ENCODE peak calls at places on chromosomes 3 and 15, in ten cellular contexts. One of them, this sample, is unnamed.

GRCh38 chr3:113354307-113354706 is 87.0 kb downstream of the CFAP44 start:
- DNase-seq in GDM1: no peak
- DNase-seq in T follicular helper cell: no peak
- DNase-seq in stimulated activated CD4-positive, alpha-beta T cell treated with anti-CD3 and anti-CD28 coated beads, Interleukin-1b, Interleukin-23, amount 100 ng/mL, for 24 hours: no peak
- DNase-seq in hypothalamus: no peak
- DNase-seq in gastrocnemius medialis: no peak
- DNase-seq in SK-N-SH: no peak
- DNase-seq in AG10803: peak; percentile 15
- DNase-seq in cardiac fibroblast: no peak
- DNase-seq in pancreas: no peak
- DNase-seq in this sample: no peak

GRCh38 chr15:96802870-96803269 is 472.4 kb downstream of the NR2F2 start:
- DNase-seq in stimulated activated CD4-positive, alpha-beta T cell treated with anti-CD3 and anti-CD28 coated beads, Interleukin-1b, Interleukin-23, amount 100 ng/mL, for 24 hours: no peak
- DNase-seq in gastrocnemius medialis: no peak
- DNase-seq in T follicular helper cell: no peak
- DNase-seq in pancreas: no peak
- DNase-seq in cardiac fibroblast: no peak
- DNase-seq in GDM1: no peak
- DNase-seq in hypothalamus: no peak
- DNase-seq in AG10803: no peak
- DNase-seq in SK-N-SH: no peak
- DNase-seq in this sample: no peak

GRCh38 chr3:28590851-28591250 is 242.2 kb upstream of the AZI2 start:
- DNase-seq in T follicular helper cell: no peak
- DNase-seq in gastrocnemius medialis: no peak
- DNase-seq in pancreas: no peak
- DNase-seq in hypothalamus: no peak
- DNase-seq in cardiac fibroblast: no peak
- DNase-seq in SK-N-SH: peak; percentile 37
- DNase-seq in AG10803: no peak
- DNase-seq in stimulated activated CD4-positive, alpha-beta T cell treated with anti-CD3 and anti-CD28 coated beads, Interleukin-1b, Interleukin-23, amount 100 ng/mL, for 24 hours: no peak
- DNase-seq in GDM1: no peak
- DNase-seq in this sample: no peak

GRCh38 chr15:31344824-31345605 is 18.4 kb downstream of the KLF13 start:
- DNase-seq in cardiac fibroblast: no peak
- DNase-seq in GDM1: no peak
- DNase-seq in hypothalamus: no peak
- DNase-seq in T follicular helper cell: no peak
- DNase-seq in pancreas: no peak
- DNase-seq in stimulated activated CD4-positive, alpha-beta T cell treated with anti-CD3 and anti-CD28 coated beads, Interleukin-1b, Interleukin-23, amount 100 ng/mL, for 24 hours: no peak
- DNase-seq in AG10803: peak; percentile 35
- DNase-seq in gastrocnemius medialis: peak; percentile 94
- DNase-seq in SK-N-SH: peak; percentile 50
- DNase-seq in this sample: no peak

GRCh38 chr3:126519506-126520455 is 2.2 kb upstream of the UROC1 start:
- DNase-seq in pancreas: no peak
- DNase-seq in stimulated activated CD4-positive, alpha-beta T cell treated with anti-CD3 and anti-CD28 coated beads, Interleukin-1b, Interleukin-23, amount 100 ng/mL, for 24 hours: no peak
- DNase-seq in GDM1: no peak
- DNase-seq in gastrocnemius medialis: no peak
- DNase-seq in hypothalamus: no peak
- DNase-seq in cardiac fibroblast: no peak
- DNase-seq in SK-N-SH: no peak
- DNase-seq in AG10803: no peak
- DNase-seq in T follicular helper cell: no peak
- DNase-seq in this sample: no peak

GRCh38 chr3:86982883-86983282 is 8.1 kb downstream of the VGLL3 start:
- DNase-seq in AG10803: peak; percentile 97
- DNase-seq in stimulated activated CD4-positive, alpha-beta T cell treated with anti-CD3 and anti-CD28 coated beads, Interleukin-1b, Interleukin-23, amount 100 ng/mL, for 24 hours: no peak
- DNase-seq in pancreas: no peak
- DNase-seq in cardiac fibroblast: peak; percentile 94
- DNase-seq in gastrocnemius medialis: peak; percentile 22
- DNase-seq in SK-N-SH: no peak
- DNase-seq in GDM1: no peak
- DNase-seq in hypothalamus: no peak
- DNase-seq in T follicular helper cell: no peak
- DNase-seq in this sample: no peak

GRCh38 chr3:173730391-173730790 is 332.8 kb downstream of the NLGN1 start:
- DNase-seq in pancreas: no peak
- DNase-seq in T follicular helper cell: no peak
- DNase-seq in cardiac fibroblast: peak; percentile 31
- DNase-seq in hypothalamus: no peak
- DNase-seq in GDM1: no peak
- DNase-seq in SK-N-SH: no peak
- DNase-seq in stimulated activated CD4-positive, alpha-beta T cell treated with anti-CD3 and anti-CD28 coated beads, Interleukin-1b, Interleukin-23, amount 100 ng/mL, for 24 hours: no peak
- DNase-seq in AG10803: peak; percentile 44
- DNase-seq in gastrocnemius medialis: no peak
- DNase-seq in this sample: no peak

GRCh38 chr3:15284121-15284889 is 48.1 kb downstream of the SH3BP5 start:
- DNase-seq in SK-N-SH: no peak
- DNase-seq in hypothalamus: no peak
- DNase-seq in stimulated activated CD4-positive, alpha-beta T cell treated with anti-CD3 and anti-CD28 coated beads, Interleukin-1b, Interleukin-23, amount 100 ng/mL, for 24 hours: no peak
- DNase-seq in gastrocnemius medialis: no peak
- DNase-seq in AG10803: peak; percentile 24
- DNase-seq in cardiac fibroblast: peak; percentile 61
- DNase-seq in T follicular helper cell: no peak
- DNase-seq in GDM1: no peak
- DNase-seq in pancreas: no peak
- DNase-seq in this sample: no peak

GRCh38 chr3:45381168-45381852 is 7.1 kb upstream of the LARS2 start:
- DNase-seq in AG10803: no peak
- DNase-seq in gastrocnemius medialis: no peak
- DNase-seq in pancreas: no peak
- DNase-seq in stimulated activated CD4-positive, alpha-beta T cell treated with anti-CD3 and anti-CD28 coated beads, Interleukin-1b, Interleukin-23, amount 100 ng/mL, for 24 hours: no peak
- DNase-seq in T follicular helper cell: no peak
- DNase-seq in cardiac fibroblast: no peak
- DNase-seq in GDM1: no peak
- DNase-seq in SK-N-SH: no peak
- DNase-seq in hypothalamus: no peak
- DNase-seq in this sample: no peak

GRCh38 chr3:126261037-126261436 is 80.7 kb upstream of the ALDH1L1 start:
- DNase-seq in SK-N-SH: no peak
- DNase-seq in stimulated activated CD4-positive, alpha-beta T cell treated with anti-CD3 and anti-CD28 coated beads, Interleukin-1b, Interleukin-23, amount 100 ng/mL, for 24 hours: no peak
- DNase-seq in GDM1: no peak
- DNase-seq in pancreas: no peak
- DNase-seq in cardiac fibroblast: peak; percentile 89
- DNase-seq in gastrocnemius medialis: peak; percentile 80
- DNase-seq in hypothalamus: no peak
- DNase-seq in T follicular helper cell: no peak
- DNase-seq in AG10803: peak; percentile 83
- DNase-seq in this sample: no peak

GRCh38 chr3:152466784-152467183 is 198.1 kb downstream of the MBNL1 start:
- DNase-seq in stimulated activated CD4-positive, alpha-beta T cell treated with anti-CD3 and anti-CD28 coated beads, Interleukin-1b, Interleukin-23, amount 100 ng/mL, for 24 hours: no peak
- DNase-seq in GDM1: no peak
- DNase-seq in cardiac fibroblast: peak; percentile 78
- DNase-seq in hypothalamus: no peak
- DNase-seq in T follicular helper cell: no peak
- DNase-seq in gastrocnemius medialis: no peak
- DNase-seq in AG10803: peak; percentile 87
- DNase-seq in SK-N-SH: peak; percentile 32
- DNase-seq in pancreas: no peak
- DNase-seq in this sample: no peak

This sample was measured in cortex of kidney.